ENCODE peak calls at places on chromosomes 7 and 10, in seven cellular contexts. S is esophagus muscularis mucosa, L is H1, B is A549, X is transverse colon, C is K562, E is stomach. D is an unnamed sample. For H3K4me1, the result is how much of the 10 kb centered on the place peaks cover.

GRCh38 chr10:61779950-61780659 is 117.4 kb downstream of the CABCOCO1 start:
- DNase-seq in S (no peak), L (no peak), B (peak), X (peak), C (peak), E (no peak), D (peak)

GRCh38 chr10:106898441-106898840 is 266.1 kb downstream of the SORCS1 start:
- DNase-seq in S (no peak), L (no peak), B (no peak), X (no peak), C (no peak), E (no peak), D (no peak)

GRCh38 chr10:49615721-49616120 is 1.9 kb downstream of the CHAT start:
- DNase-seq in S (no peak), L (no peak), B (no peak), X (no peak), C (no peak), E (no peak), D (no peak)

GRCh38 chr7:142813262-142813661 is 41.6 kb upstream of the EPHB6 start:
- DNase-seq in S (no peak), L (peak), B (peak), X (no peak), C (no peak), E (no peak), D (no peak)

GRCh38 chr10:43322769-43323168 is 48.7 kb upstream of the FXYD4 start:
- DNase-seq in S (peak), L (peak), B (peak), X (peak), C (peak), E (peak), D (peak)

GRCh38 chr7:26699761-26700160 is 164.6 kb downstream of the SKAP2 start:
- DNase-seq in S (no peak), L (no peak), B (peak), X (no peak), C (no peak), E (no peak), D (no peak)

GRCh38 chr10:52455095-52455494 is 141.0 kb downstream of the DKK1 start:
- DNase-seq in S (no peak), L (no peak), B (peak), X (no peak), C (no peak), E (no peak), D (no peak)

GRCh38 chr7:97270280-97270679 is 152.8 kb downstream of the SDHAF3 start:
- DNase-seq in S (no peak), L (no peak), B (no peak), X (no peak), C (no peak), E (no peak), D (no peak)

GRCh38 chr10:75395955-75396860 is 5.4 kb downstream of the ZNF503 start:
- DNase-seq in S (no peak), L (no peak), B (no peak), X (peak), C (no peak), E (no peak), D (peak)

GRCh38 chr10:119441151-119441821 is 101.2 kb downstream of the RGS10 start:
- DNase-seq in S (no peak), L (no peak), B (no peak), X (no peak), C (no peak), E (no peak), D (peak)

GRCh38 chr10:48531486-48531885 is 73.4 kb downstream of the ARHGAP22 start:
- DNase-seq in S (no peak), L (no peak), B (no peak), X (no peak), C (no peak), E (no peak), D (no peak)

GRCh38 chr7:82085116-82085515 is 315.3 kb upstream of the HGF start:
- DNase-seq in S (no peak), L (no peak), B (no peak), X (no peak), C (no peak), E (no peak), D (no peak)

GRCh38 chr7:102140952-102141370 is 145.7 kb upstream of the SH2B2 start:
- DNase-seq in S (no peak), L (no peak), B (no peak), X (peak), C (no peak), E (no peak), D (no peak)

GRCh38 chr7:80204919-80205318 is 70.3 kb downstream of the GNAI1 start:
- DNase-seq in S (no peak), L (no peak), B (no peak), X (no peak), C (no peak), E (no peak), D (no peak)

GRCh38 chr7:76358053-76358477 is 726 bp downstream of the YWHAG start:
- DNase-seq in S (peak), L (no peak), B (peak), X (peak), C (peak), E (peak), D (peak)

GRCh38 chr10:88389456-88389855 is 193.7 kb downstream of the RNLS start:
- DNase-seq in S (no peak), L (no peak), B (peak), X (peak), C (no peak), E (no peak), D (no peak)

GRCh38 chr7:139853576-139854511 is 24.8 kb downstream of the TBXAS1 start:
- DNase-seq in S (peak), L (no peak), B (peak), X (peak), C (peak), E (peak), D (no peak)
- TF ChIP-seq EP300 in S (peak), L (no peak), B (no peak), X (peak), C (peak), E (no peak), D (no peak)

DNA sequence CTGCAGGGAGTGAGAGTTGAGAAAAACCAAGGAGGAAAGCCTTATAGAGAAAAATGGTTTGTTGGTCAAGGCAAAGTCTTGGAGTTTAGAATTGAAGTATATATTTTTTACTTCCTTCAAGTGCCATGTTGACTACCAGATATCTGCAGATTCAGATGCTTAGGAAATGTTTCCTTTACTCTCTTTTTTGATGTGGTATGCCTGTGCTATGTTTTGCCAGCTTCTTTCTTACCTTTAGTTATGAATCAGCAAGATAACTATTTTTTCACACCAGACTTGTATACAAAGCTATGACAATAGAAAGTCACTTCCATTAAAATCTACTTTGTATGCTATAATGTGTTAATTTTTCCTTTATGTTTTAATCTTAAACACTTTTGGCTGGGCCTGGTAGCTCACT is 3.6 kb downstream of the R3HCC1L start:
- DNase-seq in S (no peak), L (no peak), B (no peak), X (no peak), C (no peak), E (no peak), D (no peak)
- H3K4me1 ChIP-seq in S (under half), L (under half), B (under half), X (under half), C (under half), E (half or more), D (under half)

GRCh38 chr10:11798862-11799735 is 24.1 kb upstream of the PROSER2 start:
- DNase-seq in S (no peak), L (no peak), B (no peak), X (no peak), C (no peak), E (no peak), D (no peak)
- H3K27ac ChIP-seq in S (no peak), L (peak), B (no peak), X (no peak), C (no peak), E (no peak), D (no peak)

GRCh38 chr7:158395780-158396214 is 191.8 kb downstream of the PTPRN2 start:
- DNase-seq in S (no peak), L (peak), B (peak), X (peak), C (no peak), E (peak), D (no peak)

GRCh38 chr7:158396301-158396905 is 191.2 kb downstream of the PTPRN2 start:
- DNase-seq in S (no peak), L (no peak), B (peak), X (no peak), C (no peak), E (no peak), D (no peak)

GRCh38 chr7:158395349-158395748 is 192.3 kb downstream of the PTPRN2 start:
- DNase-seq in S (no peak), L (no peak), B (no peak), X (no peak), C (no peak), E (no peak), D (no peak)

GRCh38 chr7:158393926-158394625 is 193.5 kb downstream of the PTPRN2 start:
- DNase-seq in S (no peak), L (no peak), B (no peak), X (no peak), C (no peak), E (no peak), D (no peak)

GRCh38 chr7:158394936-158395335 is 192.7 kb downstream of the PTPRN2 start:
- DNase-seq in S (no peak), L (peak), B (peak), X (peak), C (peak), E (peak), D (no peak)
- TF ChIP-seq EP300 in S (no peak), L (no peak), B (no peak), X (no peak), C (no peak), E (no peak), D (no peak)

GRCh38 chr7:20351901-20352300 is 21.2 kb downstream of the ITGB8 start:
- DNase-seq in S (no peak), L (no peak), B (peak), X (no peak), C (no peak), E (no peak), D (no peak)

GRCh38 chr7:20358106-20358505 is 27.4 kb downstream of the ITGB8 start:
- DNase-seq in S (no peak), L (no peak), B (no peak), X (no peak), C (no peak), E (no peak), D (no peak)

GRCh38 chr7:20352573-20353304 is 22.0 kb downstream of the ITGB8 start:
- DNase-seq in S (no peak), L (no peak), B (peak), X (no peak), C (no peak), E (no peak), D (no peak)

GRCh38 chr7:20350996-20351692 is 20.4 kb downstream of the ITGB8 start:
- DNase-seq in S (no peak), L (no peak), B (no peak), X (no peak), C (no peak), E (no peak), D (no peak)

GRCh38 chr7:20354825-20355466 is 24.2 kb downstream of the ITGB8 start:
- DNase-seq in S (no peak), L (no peak), B (no peak), X (no peak), C (no peak), E (no peak), D (no peak)
- H3K4me1 ChIP-seq in S (under half), L (under half), B (under half), X (under half), C (under half), E (under half), D (under half)

D was measured in ovary.